ENCODE peak calls at places on chromosomes 1 and 21, in four cellular contexts. H is K562, Y is A549, F is GM23338. T is an unnamed sample.

GRCh38 chr1:177969825-177970371 is at the start of gene SEC16B:
- DNase-seq in H (no peak), Y (peak; percentile 18), F (peak; percentile 11), T (peak; percentile 4)

GRCh38 chr1:171850951-171851350 is 9.7 kb downstream of the DNM3 start:
- DNase-seq in H (no peak), Y (no peak), F (no peak), T (no peak)

GRCh38 chr21:28636988-28637691 is 355.5 kb downstream of the LTN1 start:
- DNase-seq in H (no peak), Y (no peak), F (no peak), T (no peak)

GRCh38 chr1:113153116-113153803 is 80.3 kb downstream of the LRIG2 start:
- DNase-seq in H (no peak), Y (no peak), F (no peak), T (no peak)

GRCh38 chr1:56816909-56817308 is 2.3 kb downstream of the FYB2 start:
- DNase-seq in H (no peak), Y (no peak), F (no peak), T (no peak)

GRCh38 chr1:31745071-31745897 is 18.9 kb downstream of the ADGRB2 start:
- DNase-seq in H (peak; percentile 93), Y (peak; percentile 77), F (peak; percentile 83), T (peak; percentile 63)

GRCh38 chr21:41280115-41280919 is 36.3 kb upstream of the FAM3B start:
- DNase-seq in H (no peak), Y (no peak), F (no peak), T (no peak)

GRCh38 chr1:76868154-76868882 is 1.0 kb downstream of the ST6GALNAC5 start:
- DNase-seq in H (no peak), Y (peak; percentile 37), F (peak; percentile 83), T (no peak)

GRCh38 chr1:188937965-188938551 is 1539.6 kb downstream of the BRINP3 start:
- DNase-seq in H (no peak), Y (no peak), F (peak; percentile 35), T (no peak)

GRCh38 chr1:18385239-18385790 is 95.4 kb upstream of the KLHDC7A start:
- DNase-seq in H (no peak), Y (no peak), F (peak; percentile 58), T (no peak)

DNA sequence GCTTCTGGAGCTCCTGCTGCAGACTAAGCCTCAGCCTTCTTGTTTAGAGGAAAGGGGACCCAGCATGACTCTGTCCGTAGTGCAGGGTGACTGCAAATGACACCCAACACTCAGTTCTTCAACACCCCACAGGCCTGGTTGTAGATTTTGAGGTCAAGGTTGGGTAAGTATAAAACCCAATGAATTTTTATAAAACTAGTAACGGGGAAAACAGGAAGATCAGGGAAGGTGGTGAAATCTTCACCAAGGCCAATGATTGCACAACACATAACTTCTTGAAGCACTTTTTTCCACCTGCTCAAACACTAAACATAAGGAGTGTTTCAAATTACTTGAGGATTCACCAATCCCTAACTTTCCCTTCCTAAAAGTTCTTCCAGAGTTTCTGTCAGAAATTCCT is 89.4 kb upstream of the JAK1 start:
- DNase-seq in H (no peak), Y (no peak), F (no peak), T (peak; percentile 80)
- TF ChIP-seq REST in H (no peak), Y (no peak), F (no peak), T (no peak)

GRCh38 chr1:192808588-192809285 is at the start of gene RGS2:
- DNase-seq in H (peak; percentile 98), Y (peak; percentile 88), F (peak; percentile 96), T (peak; percentile 54)
- TF ChIP-seq REST in H (peak; percentile 32), Y (peak; percentile 8), F (no peak), T (peak; percentile 62)

DNA sequence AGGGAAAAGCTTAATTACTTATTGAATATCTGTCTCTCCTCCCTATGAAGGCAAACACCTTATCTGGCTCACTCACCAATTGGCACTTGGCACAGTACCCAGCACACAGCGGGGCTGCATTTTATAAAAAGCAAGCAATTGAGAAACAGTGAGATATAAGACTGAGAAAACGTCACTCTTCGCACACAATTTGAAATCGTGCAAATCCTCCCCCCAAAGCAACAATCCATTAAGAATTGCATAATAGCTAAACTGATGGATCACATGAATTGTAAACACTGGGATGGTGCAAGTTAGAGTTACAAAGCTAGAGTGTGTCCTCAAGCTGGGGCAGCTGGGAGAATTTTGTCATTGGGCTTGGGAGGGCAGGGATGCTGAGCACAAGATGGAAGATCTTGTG is 27.1 kb downstream of the PRDX6 start:
- DNase-seq in H (no peak), Y (no peak), F (no peak), T (no peak)
- TF ChIP-seq REST in H (no peak), Y (no peak), F (no peak), T (no peak)

DNA sequence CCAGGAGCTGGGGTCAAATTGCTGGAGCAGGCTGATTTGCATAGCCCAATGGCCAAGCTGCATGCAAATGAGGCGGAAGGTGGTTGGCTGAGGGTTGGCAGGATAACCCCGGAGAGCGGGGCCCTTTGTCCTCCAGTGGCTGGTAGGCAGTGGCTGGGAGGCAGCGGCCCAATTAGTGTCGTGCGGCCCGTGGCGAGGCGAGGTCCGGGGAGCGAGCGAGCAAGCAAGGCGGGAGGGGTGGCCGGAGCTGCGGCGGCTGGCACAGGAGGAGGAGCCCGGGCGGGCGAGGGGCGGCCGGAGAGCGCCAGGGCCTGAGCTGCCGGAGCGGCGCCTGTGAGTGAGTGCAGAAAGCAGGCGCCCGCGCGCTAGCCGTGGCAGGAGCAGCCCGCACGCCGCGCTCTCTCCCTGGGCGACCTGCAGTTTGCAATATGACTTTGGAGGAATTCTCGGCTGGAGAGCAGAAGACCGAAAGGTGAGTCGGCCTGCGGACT is at the start of gene GADD45A:
- DNase-seq in H (peak; percentile 91), Y (peak; percentile 94), F (peak; percentile 99), T (peak; percentile 94)
- TF ChIP-seq REST in H (peak; percentile 66), Y (no peak), F (no peak), T (peak; percentile 68)

DNA sequence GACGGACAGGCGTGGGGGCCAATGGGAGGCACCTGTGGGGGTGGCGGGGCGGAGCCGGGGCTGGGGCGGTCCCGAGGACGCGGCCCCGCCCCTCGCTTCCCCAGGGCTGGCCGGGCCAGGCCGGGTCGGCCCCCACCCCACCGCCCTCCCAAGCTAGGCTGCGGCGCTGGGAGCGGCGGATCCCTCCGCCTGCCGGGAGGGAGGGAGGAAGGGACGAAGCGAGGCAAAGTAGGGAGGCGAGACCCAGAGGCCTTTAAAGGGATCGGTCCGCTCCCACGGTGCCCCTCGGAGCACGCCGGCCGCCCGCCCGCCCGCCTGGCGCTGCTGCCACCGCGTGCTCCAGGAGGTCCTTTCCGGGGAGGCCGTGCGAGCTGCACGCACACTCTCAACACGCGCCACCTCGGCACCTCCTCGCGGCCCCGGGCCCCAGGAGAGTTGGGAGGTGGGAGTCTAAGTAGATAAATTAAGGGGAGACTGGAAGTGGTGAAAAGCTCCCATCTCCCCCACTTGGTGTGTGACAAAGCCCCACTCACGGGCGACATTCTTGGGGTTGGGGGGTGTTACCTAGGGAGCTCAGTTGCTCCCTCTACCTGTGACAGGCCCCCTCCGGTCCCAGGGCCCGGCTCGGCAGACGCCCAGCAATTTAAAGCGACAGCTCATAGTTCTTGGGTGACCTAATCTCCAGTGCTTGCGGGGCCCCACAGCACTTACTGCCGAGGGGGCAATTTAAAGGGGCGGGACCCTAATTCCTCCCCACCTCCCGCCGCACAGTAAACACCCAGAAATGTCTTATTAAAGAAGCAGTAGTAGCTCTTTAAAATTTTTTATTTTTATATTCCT is 492 bp upstream of the MEF2D start:
- DNase-seq in H (peak; percentile 99), Y (peak; percentile 91), F (peak; percentile 95), T (peak; percentile 96)
- TF ChIP-seq REST in H (peak; percentile 57), Y (no peak), F (no peak), T (peak; percentile 68)

GRCh38 chr1:162720996-162721395 is 69.5 kb upstream of the HSD17B7 start:
- DNase-seq in H (no peak), Y (no peak), F (no peak), T (no peak)

GRCh38 chr1:162717548-162717947 is 73.0 kb upstream of the HSD17B7 start:
- DNase-seq in H (no peak), Y (no peak), F (no peak), T (no peak)

GRCh38 chr1:162721471-162721870 is 69.0 kb upstream of the HSD17B7 start:
- DNase-seq in H (no peak), Y (no peak), F (no peak), T (no peak)

GRCh38 chr1:162722036-162722435 is 68.5 kb upstream of the HSD17B7 start:
- DNase-seq in H (no peak), Y (no peak), F (no peak), T (no peak)

GRCh38 chr1:162719678-162720077 is 70.8 kb upstream of the HSD17B7 start:
- DNase-seq in H (no peak), Y (no peak), F (no peak), T (no peak)
- TF ChIP-seq REST in H (no peak), Y (no peak), F (no peak), T (no peak)